ENCODE peak calls at places on chromosome 13, in four cellular contexts. One of them, this sample, is unnamed.
A peak's percentile ranks its signal among the peaks of the same experiment; 100 is the strongest.

GRCh38 chr13:97911311-97912138 is 42.0 kb upstream of the IPO5 start:
- DNase-seq in H54: peak; percentile 25
- DNase-seq in NCI-H2227 treated with DMSO at 0.1 percent for 48 hours: no peak
- DNase-seq in T-helper 17 cell: no peak
- DNase-seq in this sample: no peak

GRCh38 chr13:49539746-49540145 is 44.0 kb downstream of the PHF11 start:
- DNase-seq in NCI-H2227 treated with DMSO at 0.1 percent for 48 hours: no peak
- DNase-seq in H54: no peak
- DNase-seq in T-helper 17 cell: no peak
- DNase-seq in this sample: no peak

GRCh38 chr13:113129480-113129879 is 6.9 kb downstream of the F10 start:
- DNase-seq in NCI-H2227 treated with DMSO at 0.1 percent for 48 hours: no peak
- DNase-seq in H54: no peak
- DNase-seq in T-helper 17 cell: no peak
- DNase-seq in this sample: no peak

GRCh38 chr13:33312150-33312908 is 26.8 kb upstream of the STARD13 start:
- DNase-seq in T-helper 17 cell: no peak
- DNase-seq in H54: no peak
- DNase-seq in NCI-H2227 treated with DMSO at 0.1 percent for 48 hours: no peak
- DNase-seq in this sample: no peak

GRCh38 chr13:27321619-27322385 is 51.2 kb downstream of the RASL11A start:
- DNase-seq in NCI-H2227 treated with DMSO at 0.1 percent for 48 hours: no peak
- DNase-seq in T-helper 17 cell: no peak
- DNase-seq in H54: no peak
- DNase-seq in this sample: no peak

GRCh38 chr13:42011601-42012401 is 36.6 kb upstream of the DGKH start:
- DNase-seq in H54: no peak
- DNase-seq in T-helper 17 cell: no peak
- DNase-seq in NCI-H2227 treated with DMSO at 0.1 percent for 48 hours: no peak
- DNase-seq in this sample: no peak

GRCh38 chr13:111663505-111663904 is 343.1 kb downstream of the TEX29 start:
- DNase-seq in T-helper 17 cell: no peak
- DNase-seq in H54: no peak
- DNase-seq in NCI-H2227 treated with DMSO at 0.1 percent for 48 hours: no peak
- DNase-seq in this sample: no peak

GRCh38 chr13:97205971-97206370 is 16.2 kb upstream of the MBNL2 start:
- DNase-seq in NCI-H2227 treated with DMSO at 0.1 percent for 48 hours: no peak
- DNase-seq in H54: peak; percentile 27
- DNase-seq in T-helper 17 cell: no peak
- DNase-seq in this sample: peak; percentile 63

GRCh38 chr13:58953638-58954037 is 1210.1 kb downstream of the DIAPH3 start:
- DNase-seq in T-helper 17 cell: no peak
- DNase-seq in H54: no peak
- DNase-seq in NCI-H2227 treated with DMSO at 0.1 percent for 48 hours: no peak
- DNase-seq in this sample: no peak

GRCh38 chr13:90947976-90948375 is 399.5 kb upstream of the MIR17HG start:
- DNase-seq in T-helper 17 cell: no peak
- DNase-seq in H54: no peak
- DNase-seq in NCI-H2227 treated with DMSO at 0.1 percent for 48 hours: no peak
- DNase-seq in this sample: no peak

GRCh38 chr13:103788061-103788652 is 721.9 kb upstream of the SLC10A2 start:
- DNase-seq in NCI-H2227 treated with DMSO at 0.1 percent for 48 hours: no peak
- DNase-seq in T-helper 17 cell: no peak
- DNase-seq in H54: no peak
- DNase-seq in this sample: peak; percentile 41

GRCh38 chr13:23673354-23673753 is 103.1 kb downstream of the TNFRSF19 start:
- DNase-seq in T-helper 17 cell: no peak
- DNase-seq in NCI-H2227 treated with DMSO at 0.1 percent for 48 hours: no peak
- DNase-seq in H54: no peak
- DNase-seq in this sample: no peak

GRCh38 chr13:77388944-77389616 is 62.2 kb upstream of the MYCBP2 start:
- DNase-seq in NCI-H2227 treated with DMSO at 0.1 percent for 48 hours: no peak
- DNase-seq in T-helper 17 cell: no peak
- DNase-seq in H54: no peak
- DNase-seq in this sample: no peak

GRCh38 chr13:47454986-47455385 is 546.1 kb downstream of the SUCLA2 start:
- DNase-seq in NCI-H2227 treated with DMSO at 0.1 percent for 48 hours: no peak
- DNase-seq in T-helper 17 cell: no peak
- DNase-seq in H54: no peak
- DNase-seq in this sample: no peak

GRCh38 chr13:72221276-72221962 is 354.4 kb upstream of the DACH1 start:
- DNase-seq in H54: peak; percentile 26
- DNase-seq in T-helper 17 cell: no peak
- DNase-seq in NCI-H2227 treated with DMSO at 0.1 percent for 48 hours: no peak
- DNase-seq in this sample: no peak

GRCh38 chr13:33213024-33213795 is 72.3 kb downstream of the STARD13 start:
- DNase-seq in NCI-H2227 treated with DMSO at 0.1 percent for 48 hours: no peak
- DNase-seq in H54: no peak
- DNase-seq in T-helper 17 cell: no peak
- DNase-seq in this sample: no peak

GRCh38 chr13:105598551-105598950 is 936.9 kb downstream of the EFNB2 start:
- DNase-seq in H54: no peak
- DNase-seq in T-helper 17 cell: no peak
- DNase-seq in NCI-H2227 treated with DMSO at 0.1 percent for 48 hours: no peak
- DNase-seq in this sample: no peak

GRCh38 chr13:43908156-43909126 is 28.7 kb downstream of the LACC1 start:
- DNase-seq in H54: no peak
- DNase-seq in NCI-H2227 treated with DMSO at 0.1 percent for 48 hours: peak; percentile 33
- DNase-seq in T-helper 17 cell: no peak
- DNase-seq in this sample: peak; percentile 15

GRCh38 chr13:47066261-47066660 is 169.4 kb upstream of the HTR2A start:
- DNase-seq in NCI-H2227 treated with DMSO at 0.1 percent for 48 hours: no peak
- DNase-seq in T-helper 17 cell: no peak
- DNase-seq in H54: no peak
- DNase-seq in this sample: no peak

GRCh38 chr13:79662882-79663281 is 181.9 kb downstream of the NDFIP2 start:
- DNase-seq in H54: no peak
- DNase-seq in T-helper 17 cell: no peak
- DNase-seq in NCI-H2227 treated with DMSO at 0.1 percent for 48 hours: no peak
- DNase-seq in this sample: no peak

GRCh38 chr13:113629814-113630213 is 28.2 kb downstream of the ATP4B start:
- DNase-seq in H54: no peak
- DNase-seq in NCI-H2227 treated with DMSO at 0.1 percent for 48 hours: no peak
- DNase-seq in T-helper 17 cell: no peak
- DNase-seq in this sample: no peak

GRCh38 chr13:51826606-51827005 is 18.4 kb downstream of the TMEM272 start:
- DNase-seq in NCI-H2227 treated with DMSO at 0.1 percent for 48 hours: no peak
- DNase-seq in T-helper 17 cell: no peak
- DNase-seq in H54: no peak
- DNase-seq in this sample: no peak

GRCh38 chr13:43303040-43303729 is 279.8 kb downstream of the DNAJC15 start:
- DNase-seq in NCI-H2227 treated with DMSO at 0.1 percent for 48 hours: no peak
- DNase-seq in H54: no peak
- DNase-seq in T-helper 17 cell: no peak
- DNase-seq in this sample: peak; percentile 87

GRCh38 chr13:48686810-48687209 is 33.1 kb downstream of the CYSLTR2 start:
- DNase-seq in H54: no peak
- DNase-seq in NCI-H2227 treated with DMSO at 0.1 percent for 48 hours: no peak
- DNase-seq in T-helper 17 cell: no peak
- DNase-seq in this sample: no peak

GRCh38 chr13:66860868-66861447 is 369.2 kb downstream of the PCDH9 start:
- DNase-seq in H54: no peak
- DNase-seq in NCI-H2227 treated with DMSO at 0.1 percent for 48 hours: no peak
- DNase-seq in T-helper 17 cell: no peak
- DNase-seq in this sample: no peak

GRCh38 chr13:41465215-41465907 is 8.0 kb downstream of the RGCC start:
- DNase-seq in T-helper 17 cell: peak; percentile 74
- DNase-seq in H54: peak; percentile 74
- DNase-seq in NCI-H2227 treated with DMSO at 0.1 percent for 48 hours: no peak
- DNase-seq in this sample: no peak

GRCh38 chr13:29934531-29935308 is 84.3 kb upstream of the UBL3 start:
- DNase-seq in NCI-H2227 treated with DMSO at 0.1 percent for 48 hours: no peak
- DNase-seq in T-helper 17 cell: no peak
- DNase-seq in H54: no peak
- DNase-seq in this sample: no peak